ENCODE peak calls at places on chromosomes 16 and 17, in four cellular contexts. F is neural progenitor cell, E is uterus, R is cardiac muscle cell. N is an unnamed sample.

GRCh38 chr17:31819578-31819977 is 39.5 kb downstream of the COPRS start:
- DNase-seq in F (no peak), R (no peak), E (no peak), N (no peak)

GRCh38 chr17:61928101-61928436 is 287 bp upstream of the INTS2 start:
- DNase-seq in R (no peak), E (no peak), F (no peak), N (no peak)

GRCh38 chr16:49464877-49465504 is 91.4 kb downstream of the C16orf78 start:
- DNase-seq in F (peak), E (no peak), R (peak), N (no peak)

GRCh38 chr16:74950511-74950910 is 34.4 kb downstream of the WDR59 start:
- DNase-seq in R (no peak), E (no peak), F (no peak), N (no peak)

GRCh38 chr16:84526794-84527485 is 22.5 kb upstream of the MEAK7 start:
- DNase-seq in E (peak), R (no peak), F (peak), N (no peak)

GRCh38 chr17:78747479-78747878 is 34.6 kb downstream of the CYTH1 start:
- DNase-seq in R (no peak), E (no peak), F (no peak), N (no peak)

GRCh38 chr17:65102788-65103187 is 34.4 kb upstream of the RGS9 start:
- DNase-seq in E (no peak), R (no peak), F (no peak), N (no peak)

GRCh38 chr17:10292057-10292931 is 80.5 kb downstream of the MYH13 start:
- DNase-seq in E (peak), F (no peak), R (peak), N (peak)

GRCh38 chr17:11874756-11875155 is 122.5 kb downstream of the ZNF18 start:
- DNase-seq in E (no peak), R (no peak), F (no peak), N (no peak)

GRCh38 chr17:54662978-54663876 is 237.4 kb upstream of the TOM1L1 start:
- DNase-seq in F (peak), E (no peak), R (no peak), N (no peak)

GRCh38 chr16:1057252-1057932 is 15.2 kb upstream of the SSTR5 start:
- DNase-seq in E (no peak), R (peak), F (peak), N (no peak)

GRCh38 chr16:10616744-10617640 is 36.6 kb upstream of the EMP2 start:
- DNase-seq in R (peak), E (peak), F (peak), N (no peak)

GRCh38 chr17:14211246-14211645 is 25.4 kb downstream of the CDRT15 start:
- DNase-seq in F (no peak), E (no peak), R (no peak), N (no peak)

GRCh38 chr16:23608194-23608593 is 12.1 kb upstream of the NDUFAB1 start:
- DNase-seq in F (no peak), R (no peak), E (no peak), N (no peak)

GRCh38 chr17:47096343-47096742 is 92.8 kb downstream of the CDC27 start:
- DNase-seq in R (no peak), F (no peak), E (no peak), N (no peak)

DNA sequence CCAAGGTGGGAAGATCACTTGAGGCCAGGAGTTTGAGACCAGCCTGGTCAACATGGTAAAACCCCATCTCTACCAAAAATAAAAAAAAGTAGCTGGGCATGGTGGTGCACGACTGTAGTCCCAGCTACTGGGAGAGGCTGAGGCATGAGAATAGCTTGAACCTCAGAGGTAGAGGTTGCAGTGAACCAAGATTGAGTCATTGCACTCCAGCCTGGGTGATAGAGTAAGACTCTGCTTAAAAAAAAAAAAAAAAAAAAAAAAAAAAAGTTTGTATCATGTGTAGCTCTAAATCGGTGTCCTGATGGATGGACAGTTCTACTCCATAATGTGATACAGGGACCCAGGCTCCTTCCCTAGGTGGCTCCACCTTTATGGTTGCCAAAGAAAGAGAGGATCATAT is 497.1 kb upstream of the RBFOX1 start:
- DNase-seq in E (no peak), F (no peak), R (no peak), N (no peak)
- H3K4me3 ChIP-seq in E (no peak), F (no peak), R (no peak), N (no peak)

DNA sequence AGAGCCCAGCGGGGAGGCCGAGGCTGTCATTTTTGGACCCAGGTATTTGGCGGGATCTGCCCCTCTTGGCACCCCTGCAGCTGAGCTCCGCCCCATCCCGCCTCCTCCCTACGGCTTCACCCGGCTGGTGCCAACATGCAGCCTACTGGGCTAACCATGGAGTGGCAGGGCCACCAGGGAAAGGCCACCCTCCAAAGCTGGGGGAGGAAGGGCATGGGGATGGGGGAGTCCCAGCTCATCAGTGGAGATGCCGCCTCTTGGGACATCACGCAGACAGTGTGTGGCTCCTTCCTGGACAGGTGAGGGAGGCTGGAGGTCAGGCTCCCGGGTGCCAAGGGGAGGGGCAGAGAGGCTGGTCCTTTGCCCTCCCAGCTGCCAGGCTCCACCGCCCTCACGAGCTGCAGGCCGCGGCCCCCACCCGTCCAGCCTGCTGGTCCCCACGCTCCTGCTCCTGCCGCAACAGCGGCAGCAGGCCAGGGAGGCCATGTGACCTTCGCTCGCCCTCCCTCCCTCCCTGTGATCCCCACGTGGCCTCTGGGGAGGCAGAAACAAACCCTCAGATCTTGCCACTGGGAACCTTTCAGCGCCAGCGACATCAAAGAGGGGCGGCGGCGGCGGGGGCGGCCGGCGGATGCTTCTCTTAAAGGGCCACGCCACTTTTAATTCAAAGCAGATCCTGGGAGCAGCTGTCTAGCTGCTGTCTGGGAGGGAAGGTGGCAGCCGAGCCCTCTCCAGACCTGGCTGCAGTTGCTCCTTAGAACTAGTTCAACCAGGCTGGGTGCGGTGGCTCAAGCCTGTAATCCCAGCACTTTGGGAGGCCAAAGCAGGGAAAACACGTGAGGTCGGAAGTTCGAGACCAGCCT is 6.8 kb upstream of the NOTUM start:
- DNase-seq in F (peak), R (peak), E (peak), N (no peak)
- H3K4me3 ChIP-seq in F (no peak), R (no peak), E (no peak), N (no peak)

GRCh38 chr16:3057181-3058166 is 8.0 kb upstream of the IL32 start:
- DNase-seq in R (no peak), F (no peak), E (no peak), N (no peak)
- H3K4me3 ChIP-seq in R (peak), F (peak), E (peak), N (peak)

GRCh38 chr16:29794231-29794710 is 3.7 kb downstream of the KIF22 start:
- DNase-seq in E (no peak), R (no peak), F (no peak), N (no peak)
- H3K4me3 ChIP-seq in E (no peak), R (no peak), F (no peak), N (no peak)

N was measured in keratinocyte.